ENCODE peak calls at places on chromosome 2, in seven cellular contexts. E is KG1, F is activated gamma-delta T cell treated with Interleukin-2 at 50 U/mL for 16 hours, L is mucosa of gallbladder, R is dermis microvascular lymphatic vessel endothelial cell, A is frontal cortex, U is brain microvascular endothelial cell. J is an unnamed sample.

GRCh38 chr2:161386228-161386627 is 29.9 kb upstream of the TBR1 start:
- DNase-seq in F (no peak), R (no peak), E (no peak), L (no peak), U (no peak), A (no peak), J (no peak)

GRCh38 chr2:120564213-120565094 is 171.2 kb upstream of the GLI2 start:
- DNase-seq in L (no peak), A (no peak), R (peak; percentile 54), F (no peak), U (no peak), E (no peak), J (no peak)

GRCh38 chr2:149422337-149422990 is 92.1 kb downstream of the LYPD6 start:
- DNase-seq in U (peak; percentile 10), E (no peak), R (no peak), A (no peak), L (peak; percentile 48), F (no peak), J (no peak)

GRCh38 chr2:53826587-53827397 is 33.0 kb downstream of the GPR75 start:
- DNase-seq in L (no peak), E (no peak), U (no peak), R (no peak), A (peak; percentile 20), F (no peak), J (no peak)

GRCh38 chr2:64654993-64655666 is 1.4 kb upstream of the SERTAD2 start:
- DNase-seq in A (no peak), L (no peak), U (no peak), R (peak; percentile 41), F (no peak), E (peak; percentile 52), J (no peak)

GRCh38 chr2:156437272-156437671 is 1.1 kb downstream of the GPD2 start:
- DNase-seq in F (no peak), U (no peak), E (no peak), A (no peak), L (peak; percentile 21), R (no peak), J (peak; percentile 34)

GRCh38 chr2:132670961-132671781 is 1.2 kb upstream of the LYPD1 start:
- DNase-seq in R (peak; percentile 63), U (peak; percentile 85), F (no peak), L (peak; percentile 22), A (no peak), E (no peak), J (no peak)

GRCh38 chr2:181058378-181059269 is 78.2 kb downstream of the UBE2E3 start:
- DNase-seq in R (peak; percentile 61), A (no peak), L (peak; percentile 19), F (peak; percentile 29), U (peak; percentile 59), E (peak; percentile 33), J (peak; percentile 40)

GRCh38 chr2:33411765-33412164 is 64.7 kb upstream of the RASGRP3 start:
- DNase-seq in U (peak; percentile 83), A (no peak), E (no peak), F (no peak), L (no peak), R (peak; percentile 68), J (no peak)

GRCh38 chr2:220533485-220533884 is 906.1 kb downstream of the SLC4A3 start:
- DNase-seq in U (peak; percentile 84), A (no peak), L (no peak), E (no peak), F (no peak), R (no peak), J (no peak)

GRCh38 chr2:222993920-222994650 is 57.9 kb upstream of the KCNE4 start:
- DNase-seq in F (no peak), L (peak; percentile 84), R (peak; percentile 68), A (peak; percentile 35), U (peak; percentile 87), E (no peak), J (peak; percentile 47)

GRCh38 chr2:218003994-218004419 is 1.2 kb upstream of the TNS1 start:
- DNase-seq in E (no peak), R (no peak), A (no peak), F (no peak), U (peak; percentile 25), L (peak; percentile 81), J (peak; percentile 57)

GRCh38 chr2:180890781-180891180 is 89.6 kb upstream of the UBE2E3 start:
- DNase-seq in R (no peak), E (no peak), U (no peak), L (no peak), A (no peak), F (no peak), J (no peak)

GRCh38 chr2:38690499-38691420 is 24.8 kb downstream of the GALM start:
- DNase-seq in E (no peak), F (no peak), R (peak; percentile 82), A (no peak), L (no peak), U (peak; percentile 92), J (peak; percentile 55)

GRCh38 chr2:214699236-214699635 is 110.2 kb downstream of the BARD1 start:
- DNase-seq in R (no peak), A (no peak), E (no peak), L (no peak), U (no peak), F (no peak), J (no peak)

GRCh38 chr2:96203130-96204028 is 5.2 kb downstream of the STARD7 start:
- DNase-seq in E (no peak), L (no peak), A (no peak), F (no peak), R (peak; percentile 12), U (no peak), J (no peak)

GRCh38 chr2:179837408-179837807 is 24.0 kb downstream of the ZNF385B start:
- DNase-seq in F (no peak), A (no peak), E (no peak), L (no peak), U (peak; percentile 72), R (no peak), J (no peak)

GRCh38 chr2:70069049-70069448 is 18.2 kb upstream of the PCBP1 start:
- DNase-seq in U (no peak), L (no peak), A (no peak), R (no peak), E (no peak), F (peak; percentile 60), J (peak; percentile 77)

GRCh38 chr2:29443627-29444026 is 328.4 kb downstream of the CLIP4 start:
- DNase-seq in R (no peak), F (no peak), A (no peak), L (no peak), E (no peak), U (no peak), J (no peak)

GRCh38 chr2:28869494-28870145 is 489 bp downstream of the TRMT61B start:
- DNase-seq in R (peak; percentile 2), U (no peak), L (peak; percentile 11), F (no peak), A (no peak), E (peak; percentile 70), J (peak; percentile 24)

GRCh38 chr2:237591379-237591881 is 896 bp upstream of the RAB17 start:
- DNase-seq in R (no peak), U (peak; percentile 16), F (no peak), A (no peak), E (no peak), L (no peak), J (peak; percentile 34)

GRCh38 chr2:30277582-30277981 is 46.2 kb downstream of the LBH start:
- DNase-seq in A (no peak), R (no peak), L (no peak), E (no peak), U (no peak), F (no peak), J (no peak)

GRCh38 chr2:29215739-29216608 is 100.8 kb downstream of the CLIP4 start:
- DNase-seq in R (no peak), L (no peak), E (no peak), U (no peak), A (no peak), F (no peak), J (no peak)

GRCh38 chr2:174561283-174562275 is 36.0 kb downstream of the WIPF1 start:
- DNase-seq in E (no peak), L (peak; percentile 87), F (no peak), R (peak; percentile 26), A (peak; percentile 44), U (no peak), J (no peak)